ENCODE peak calls at places on chromosomes 4 and X, in five cellular contexts. One of them, this sample, is unnamed.

GRCh38 chr4:84480082-84480481 is 19.0 kb downstream of the NKX6-1 start:
- DNase-seq in left cardiac atrium: no peak
- DNase-seq in GM23338: peak; percentile 41
- DNase-seq in coronary artery: no peak
- DNase-seq in activated CD4-positive, alpha-beta T cell treated with anti-CD3 and anti-CD28 coated beads for 1 hour: no peak
- DNase-seq in this sample: no peak

GRCh38 chr4:109560687-109561452 is 824 bp downstream of the MCUB start:
- DNase-seq in left cardiac atrium: peak; percentile 61
- DNase-seq in GM23338: peak; percentile 64
- DNase-seq in coronary artery: peak; percentile 76
- DNase-seq in activated CD4-positive, alpha-beta T cell treated with anti-CD3 and anti-CD28 coated beads for 1 hour: peak; percentile 34
- DNase-seq in this sample: peak; percentile 26

GRCh38 chr4:138242076-138242829 is at the start of gene SLC7A11:
- DNase-seq in left cardiac atrium: peak; percentile 45
- DNase-seq in GM23338: peak; percentile 98
- DNase-seq in coronary artery: no peak
- DNase-seq in activated CD4-positive, alpha-beta T cell treated with anti-CD3 and anti-CD28 coated beads for 1 hour: no peak
- DNase-seq in this sample: no peak

GRCh38 chr4:836003-836511 is 10.1 kb upstream of the CPLX1 start:
- DNase-seq in left cardiac atrium: no peak
- DNase-seq in GM23338: no peak
- DNase-seq in coronary artery: no peak
- DNase-seq in activated CD4-positive, alpha-beta T cell treated with anti-CD3 and anti-CD28 coated beads for 1 hour: no peak
- DNase-seq in this sample: no peak

GRCh38 chrX:46758163-46758955 is 559 bp downstream of the SLC9A7 start:
- DNase-seq in left cardiac atrium: no peak
- DNase-seq in GM23338: peak; percentile 18
- DNase-seq in coronary artery: no peak
- DNase-seq in activated CD4-positive, alpha-beta T cell treated with anti-CD3 and anti-CD28 coated beads for 1 hour: no peak
- DNase-seq in this sample: no peak

GRCh38 chr4:7135389-7135746 is 57.0 kb upstream of the SORCS2 start:
- DNase-seq in left cardiac atrium: no peak
- DNase-seq in GM23338: no peak
- DNase-seq in coronary artery: no peak
- DNase-seq in activated CD4-positive, alpha-beta T cell treated with anti-CD3 and anti-CD28 coated beads for 1 hour: no peak
- DNase-seq in this sample: no peak

GRCh38 chrX:134669378-134670098 is 11.3 kb upstream of the PLAC1 start:
- DNase-seq in left cardiac atrium: peak; percentile 31
- DNase-seq in GM23338: no peak
- DNase-seq in coronary artery: no peak
- DNase-seq in activated CD4-positive, alpha-beta T cell treated with anti-CD3 and anti-CD28 coated beads for 1 hour: no peak
- DNase-seq in this sample: no peak

GRCh38 chrX:34893741-34894140 is 48.9 kb upstream of the FAM47B start:
- DNase-seq in left cardiac atrium: no peak
- DNase-seq in GM23338: no peak
- DNase-seq in coronary artery: no peak
- DNase-seq in activated CD4-positive, alpha-beta T cell treated with anti-CD3 and anti-CD28 coated beads for 1 hour: no peak
- DNase-seq in this sample: no peak

GRCh38 chr4:152454398-152455011 is 81.4 kb downstream of the FBXW7 start:
- DNase-seq in left cardiac atrium: no peak
- DNase-seq in GM23338: peak; percentile 38
- DNase-seq in coronary artery: no peak
- DNase-seq in activated CD4-positive, alpha-beta T cell treated with anti-CD3 and anti-CD28 coated beads for 1 hour: no peak
- DNase-seq in this sample: no peak

GRCh38 chr4:71417150-71417549 is 78.3 kb downstream of the SLC4A4 start:
- DNase-seq in left cardiac atrium: no peak
- DNase-seq in GM23338: no peak
- DNase-seq in coronary artery: no peak
- DNase-seq in activated CD4-positive, alpha-beta T cell treated with anti-CD3 and anti-CD28 coated beads for 1 hour: no peak
- DNase-seq in this sample: no peak

GRCh38 chr4:110621328-110621812 is 1.5 kb downstream of the PITX2 start:
- DNase-seq in left cardiac atrium: no peak
- DNase-seq in GM23338: peak; percentile 21
- DNase-seq in coronary artery: no peak
- DNase-seq in activated CD4-positive, alpha-beta T cell treated with anti-CD3 and anti-CD28 coated beads for 1 hour: no peak
- DNase-seq in this sample: no peak

GRCh38 chr4:138832563-138832962 is 183.0 kb upstream of the NOCT start:
- DNase-seq in left cardiac atrium: no peak
- DNase-seq in GM23338: no peak
- DNase-seq in coronary artery: no peak
- DNase-seq in activated CD4-positive, alpha-beta T cell treated with anti-CD3 and anti-CD28 coated beads for 1 hour: no peak
- DNase-seq in this sample: no peak

GRCh38 chrX:130874751-130875150 is 28.3 kb downstream of the ENOX2 start:
- DNase-seq in left cardiac atrium: no peak
- DNase-seq in GM23338: no peak
- DNase-seq in coronary artery: no peak
- DNase-seq in activated CD4-positive, alpha-beta T cell treated with anti-CD3 and anti-CD28 coated beads for 1 hour: no peak
- DNase-seq in this sample: no peak

GRCh38 chrX:123830309-123830708 is 29.5 kb upstream of the XIAP start:
- DNase-seq in left cardiac atrium: no peak
- DNase-seq in GM23338: peak; percentile 2
- DNase-seq in coronary artery: no peak
- DNase-seq in activated CD4-positive, alpha-beta T cell treated with anti-CD3 and anti-CD28 coated beads for 1 hour: no peak
- DNase-seq in this sample: no peak

GRCh38 chrX:153813161-153813560 is 17.2 kb downstream of the PDZD4 start:
- DNase-seq in left cardiac atrium: no peak
- DNase-seq in GM23338: no peak
- DNase-seq in coronary artery: no peak
- DNase-seq in activated CD4-positive, alpha-beta T cell treated with anti-CD3 and anti-CD28 coated beads for 1 hour: no peak
- DNase-seq in this sample: no peak

GRCh38 chr4:77921701-77922100 is 59.1 kb downstream of the MRPL1 start:
- DNase-seq in left cardiac atrium: no peak
- DNase-seq in GM23338: no peak
- DNase-seq in coronary artery: no peak
- DNase-seq in activated CD4-positive, alpha-beta T cell treated with anti-CD3 and anti-CD28 coated beads for 1 hour: no peak
- DNase-seq in this sample: no peak

GRCh38 chr4:80730158-80730557 is 300.4 kb upstream of the BMP3 start:
- DNase-seq in left cardiac atrium: no peak
- DNase-seq in GM23338: no peak
- DNase-seq in coronary artery: no peak
- DNase-seq in activated CD4-positive, alpha-beta T cell treated with anti-CD3 and anti-CD28 coated beads for 1 hour: no peak
- DNase-seq in this sample: no peak

GRCh38 chrX:110346681-110347080 is 12.0 kb upstream of the RTL9 start:
- DNase-seq in left cardiac atrium: peak; percentile 19
- DNase-seq in GM23338: peak; percentile 40
- DNase-seq in coronary artery: no peak
- DNase-seq in activated CD4-positive, alpha-beta T cell treated with anti-CD3 and anti-CD28 coated beads for 1 hour: no peak
- DNase-seq in this sample: no peak

GRCh38 chrX:24876782-24877315 is 138.9 kb downstream of the ARX start:
- DNase-seq in left cardiac atrium: no peak
- DNase-seq in GM23338: no peak
- DNase-seq in coronary artery: no peak
- DNase-seq in activated CD4-positive, alpha-beta T cell treated with anti-CD3 and anti-CD28 coated beads for 1 hour: no peak
- DNase-seq in this sample: no peak

GRCh38 chr4:26459054-26459755 is 31.1 kb downstream of the CCKAR start:
- DNase-seq in left cardiac atrium: no peak
- DNase-seq in GM23338: peak; percentile 76
- DNase-seq in coronary artery: no peak
- DNase-seq in activated CD4-positive, alpha-beta T cell treated with anti-CD3 and anti-CD28 coated beads for 1 hour: no peak
- DNase-seq in this sample: no peak

GRCh38 chr4:57119054-57119651 is 9.0 kb upstream of the IGFBP7 start:
- DNase-seq in left cardiac atrium: peak; percentile 68
- DNase-seq in GM23338: no peak
- DNase-seq in coronary artery: peak; percentile 91
- DNase-seq in activated CD4-positive, alpha-beta T cell treated with anti-CD3 and anti-CD28 coated beads for 1 hour: no peak
- DNase-seq in this sample: no peak

GRCh38 chr4:96241819-96242218 is 401.9 kb downstream of the PDHA2 start:
- DNase-seq in left cardiac atrium: no peak
- DNase-seq in GM23338: no peak
- DNase-seq in coronary artery: no peak
- DNase-seq in activated CD4-positive, alpha-beta T cell treated with anti-CD3 and anti-CD28 coated beads for 1 hour: no peak
- DNase-seq in this sample: no peak

This sample was measured in T-helper 17 cell.